ENCODE peak calls at places on chromosomes 13 and 19, in seven cellular contexts. V is T-cell; A is iris pigment epithelial cell; B is activated T-cell treated with anti-CD3 and anti-CD28 coated beads for 24 hours; N is caudate nucleus; S is stimulated activated CD8-positive, alpha-beta memory T cell treated with anti-CD3 and anti-CD28 coated beads, Interleukin-7, amount 100 ng/mL, for 1 hour; W is lower leg skin. E is an unnamed sample.

GRCh38 chr19:28169168-28169862 is 1043.6 kb downstream of the UQCRFS1 start:
- DNase-seq in V (no peak), A (no peak), B (no peak), N (no peak), S (no peak), W (no peak), E (no peak)

GRCh38 chr13:73602295-73602694 is 531.9 kb downstream of the KLF12 start:
- DNase-seq in V (no peak), A (peak; percentile 54), B (no peak), N (no peak), S (no peak), W (no peak), E (peak; percentile 16)

GRCh38 chr19:49301165-49301865 is 23.7 kb downstream of the SLC6A16 start:
- DNase-seq in V (peak; percentile 63), A (peak; percentile 62), B (peak; percentile 75), N (no peak), S (peak; percentile 41), W (peak; percentile 96), E (peak; percentile 50)

GRCh38 chr13:27171244-27171829 is at the start of gene USP12:
- DNase-seq in V (no peak), A (no peak), B (peak; percentile 10), N (peak; percentile 52), S (no peak), W (no peak), E (no peak)

GRCh38 chr13:43132228-43132627 is 108.8 kb downstream of the DNAJC15 start:
- DNase-seq in V (no peak), A (peak; percentile 65), B (no peak), N (peak; percentile 46), S (no peak), W (no peak), E (peak; percentile 20)

GRCh38 chr13:27264181-27264580 is 6.4 kb upstream of the RASL11A start:
- DNase-seq in V (no peak), A (peak; percentile 77), B (no peak), N (no peak), S (no peak), W (no peak), E (peak; percentile 97)

GRCh38 chr19:7540761-7541480 is 5.4 kb downstream of the PNPLA6 start:
- DNase-seq in V (no peak), A (peak; percentile 54), B (no peak), N (no peak), S (no peak), W (no peak), E (peak; percentile 9)

GRCh38 chr19:56707821-56708220 is 36.3 kb upstream of the ZNF835 start:
- DNase-seq in V (no peak), A (no peak), B (no peak), N (peak; percentile 66), S (no peak), W (no peak), E (no peak)

GRCh38 chr13:73224708-73225107 is 165.9 kb downstream of the KLF5 start:
- DNase-seq in V (no peak), A (peak; percentile 20), B (no peak), N (peak; percentile 9), S (no peak), W (no peak), E (peak; percentile 40)

GRCh38 chr13:46639033-46639981 is 86.3 kb downstream of the LRCH1 start:
- DNase-seq in V (no peak), A (no peak), B (no peak), N (no peak), S (no peak), W (no peak), E (peak; percentile 89)

GRCh38 chr19:56294557-56294956 is 20.1 kb downstream of the ZSCAN5A start:
- DNase-seq in V (no peak), A (peak; percentile 25), B (no peak), N (no peak), S (no peak), W (no peak), E (peak; percentile 51)

E was measured in LHCN-M2.